ENCODE peak calls at places on chromosomes 4 and X, in six cellular contexts. T, C, A, Z, P and V are unnamed samples.

GRCh38 chr4:45120163-45120562 is 393.8 kb upstream of the GNPDA2 start:
- DNase-seq in P (no peak), C (no peak), Z (no peak), A (no peak), T (no peak), V (no peak)

GRCh38 chrX:41922694-41923171 is 621 bp downstream of the CASK start:
- DNase-seq in T (no peak), C (peak; percentile 11), Z (peak; percentile 38), P (no peak), A (no peak), V (no peak)

GRCh38 chr4:15674926-15675325 is 6.7 kb upstream of the FAM200B start:
- DNase-seq in T (no peak), C (no peak), A (no peak), P (no peak), Z (no peak), V (no peak)

GRCh38 chr4:81757706-81758105 is 286.0 kb upstream of the RASGEF1B start:
- DNase-seq in Z (no peak), C (no peak), P (no peak), T (no peak), A (no peak), V (no peak)

GRCh38 chr4:74659576-74660411 is 134.5 kb downstream of the BTC start:
- DNase-seq in C (peak; percentile 5), A (no peak), T (peak; percentile 93), P (no peak), Z (no peak), V (peak; percentile 95)

GRCh38 chr4:78293841-78294301 is 236.7 kb downstream of the FRAS1 start:
- DNase-seq in C (peak; percentile 11), Z (no peak), A (no peak), P (no peak), T (peak; percentile 94), V (peak; percentile 48)

GRCh38 chrX:148930330-148930729 is 429.9 kb downstream of the AFF2 start:
- DNase-seq in Z (no peak), T (no peak), A (no peak), P (no peak), C (no peak), V (no peak)

GRCh38 chr4:65202473-65203264 is 467.6 kb downstream of the EPHA5 start:
- DNase-seq in P (no peak), A (no peak), T (no peak), Z (no peak), C (no peak), V (no peak)

GRCh38 chr4:1874207-1874606 is 3.0 kb downstream of the NSD2 start:
- DNase-seq in A (no peak), C (no peak), P (no peak), T (no peak), Z (no peak), V (no peak)

GRCh38 chrX:103329991-103330390 is at the start of gene TCEAL7:
- DNase-seq in A (no peak), Z (peak; percentile 39), P (peak; percentile 79), C (no peak), T (no peak), V (no peak)

GRCh38 chr4:40956726-40957255 is 207.0 kb downstream of the NSUN7 start:
- DNase-seq in A (no peak), Z (no peak), T (no peak), P (no peak), C (no peak), V (no peak)

GRCh38 chrX:121457096-121457495 is 409.7 kb downstream of the GLUD2 start:
- DNase-seq in P (no peak), A (no peak), Z (no peak), T (no peak), C (no peak), V (no peak)

GRCh38 chr4:86118696-86119095 is 241.2 kb downstream of the MAPK10 start:
- DNase-seq in C (no peak), P (no peak), T (no peak), Z (no peak), A (no peak), V (no peak)

GRCh38 chr4:126778348-126778747 is 854.4 kb upstream of the INTU start:
- DNase-seq in Z (no peak), P (no peak), C (no peak), T (peak; percentile 45), A (no peak), V (no peak)

GRCh38 chr4:41301137-41301536 is 44.4 kb downstream of the UCHL1 start:
- DNase-seq in A (no peak), Z (no peak), T (no peak), C (no peak), P (no peak), V (no peak)

GRCh38 chr4:172707622-172708021 is 461.0 kb upstream of the GALNT7 start:
- DNase-seq in Z (no peak), A (no peak), C (no peak), P (no peak), T (no peak), V (no peak)

GRCh38 chr4:617644-618330 is 7.6 kb upstream of the PDE6B start:
- DNase-seq in T (no peak), C (no peak), P (no peak), Z (no peak), A (no peak), V (no peak)

GRCh38 chr4:182975806-182976205 is 58.6 kb upstream of the DCTD start:
- DNase-seq in C (no peak), P (no peak), T (peak; percentile 90), Z (no peak), A (no peak), V (peak; percentile 29)

GRCh38 chrX:153488231-153488914 is 6.4 kb upstream of the BGN start:
- DNase-seq in C (no peak), A (peak; percentile 44), Z (peak; percentile 71), T (peak; percentile 49), P (no peak), V (no peak)

GRCh38 chrX:150018931-150019331 is 80.6 kb upstream of the EOLA2 start:
- DNase-seq in Z (no peak), T (no peak), P (no peak), A (no peak), C (no peak), V (peak; percentile 67)

GRCh38 chrX:69185886-69186285 is 20.6 kb upstream of the PJA1 start:
- DNase-seq in C (no peak), Z (no peak), A (no peak), T (no peak), P (no peak), V (no peak)

GRCh38 chrX:116384406-116384805 is 52.0 kb upstream of the SLC6A14 start:
- DNase-seq in T (no peak), A (no peak), C (no peak), Z (no peak), P (no peak), V (no peak)

GRCh38 chr4:153725811-153726154 is 34.0 kb downstream of the RNF175 start:
- DNase-seq in P (no peak), A (no peak), Z (no peak), T (no peak), C (no peak), V (no peak)

GRCh38 chrX:12080265-12080664 is 58.0 kb upstream of the FRMPD4 start:
- DNase-seq in P (no peak), Z (no peak), T (peak; percentile 31), C (no peak), A (no peak), V (peak; percentile 7)

GRCh38 chr4:26343041-26343403 is 22.2 kb downstream of the RBPJ start:
- DNase-seq in T (no peak), C (no peak), A (no peak), Z (no peak), P (no peak), V (no peak)

GRCh38 chrX:10106801-10107200 is 50.0 kb upstream of the CLCN4 start:
- DNase-seq in P (no peak), C (no peak), A (no peak), Z (no peak), T (no peak), V (no peak)

DNA sequence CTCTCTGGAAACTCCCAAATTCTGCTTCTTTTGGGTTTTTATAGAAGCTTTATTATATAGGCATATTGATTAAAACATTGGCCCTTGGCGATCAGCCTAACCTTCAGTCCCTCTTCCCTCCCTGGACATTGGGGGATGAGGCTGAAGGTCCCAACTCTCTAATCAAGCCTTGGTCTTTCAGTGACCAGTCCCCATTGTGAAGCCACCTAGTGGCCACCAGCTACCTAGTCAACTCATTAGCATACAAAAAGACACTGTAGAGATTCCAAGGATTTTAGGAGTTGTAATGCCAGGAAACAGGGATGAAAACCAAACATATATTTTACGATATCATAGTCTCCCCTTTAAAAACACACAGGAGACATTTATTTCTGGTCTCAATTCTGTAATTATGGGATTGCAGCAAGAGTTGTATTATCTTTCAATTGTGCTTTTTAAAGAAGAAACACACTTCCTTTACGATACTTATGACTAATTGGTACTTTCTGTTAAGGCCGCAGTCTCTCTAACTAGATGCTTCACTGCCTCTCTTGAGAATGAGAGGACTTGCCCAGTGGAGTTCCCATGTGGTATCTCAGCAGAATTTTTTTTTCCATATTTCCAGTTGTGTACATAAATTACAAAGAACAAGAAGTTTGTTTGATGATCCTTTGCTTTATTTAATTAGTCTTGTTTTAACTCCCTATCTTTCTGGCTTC is 58.2 kb downstream of the WDR17 start:
- DNase-seq in C (no peak), Z (peak; percentile 21), P (no peak), A (peak; percentile 26), T (no peak), V (no peak)
- TF ChIP-seq CTCF in C (peak; percentile 9), Z (peak; percentile 37), P (peak; percentile 26), A (no peak), T (peak; percentile 82), V (peak; percentile 53)

GRCh38 chr4:121381148-121381462 is 287 bp upstream of the QRFPR start:
- DNase-seq in T (no peak), Z (no peak), C (no peak), A (no peak), P (no peak), V (no peak)
- H3K4me3 ChIP-seq in T (peak overlapping the region; percentile 52), Z (peak overlapping the region; percentile 53), C (no peak overlapping the region), A (peak overlapping the region; percentile 39), P (peak overlapping the region; percentile 35), V (no peak overlapping the region)

DNA sequence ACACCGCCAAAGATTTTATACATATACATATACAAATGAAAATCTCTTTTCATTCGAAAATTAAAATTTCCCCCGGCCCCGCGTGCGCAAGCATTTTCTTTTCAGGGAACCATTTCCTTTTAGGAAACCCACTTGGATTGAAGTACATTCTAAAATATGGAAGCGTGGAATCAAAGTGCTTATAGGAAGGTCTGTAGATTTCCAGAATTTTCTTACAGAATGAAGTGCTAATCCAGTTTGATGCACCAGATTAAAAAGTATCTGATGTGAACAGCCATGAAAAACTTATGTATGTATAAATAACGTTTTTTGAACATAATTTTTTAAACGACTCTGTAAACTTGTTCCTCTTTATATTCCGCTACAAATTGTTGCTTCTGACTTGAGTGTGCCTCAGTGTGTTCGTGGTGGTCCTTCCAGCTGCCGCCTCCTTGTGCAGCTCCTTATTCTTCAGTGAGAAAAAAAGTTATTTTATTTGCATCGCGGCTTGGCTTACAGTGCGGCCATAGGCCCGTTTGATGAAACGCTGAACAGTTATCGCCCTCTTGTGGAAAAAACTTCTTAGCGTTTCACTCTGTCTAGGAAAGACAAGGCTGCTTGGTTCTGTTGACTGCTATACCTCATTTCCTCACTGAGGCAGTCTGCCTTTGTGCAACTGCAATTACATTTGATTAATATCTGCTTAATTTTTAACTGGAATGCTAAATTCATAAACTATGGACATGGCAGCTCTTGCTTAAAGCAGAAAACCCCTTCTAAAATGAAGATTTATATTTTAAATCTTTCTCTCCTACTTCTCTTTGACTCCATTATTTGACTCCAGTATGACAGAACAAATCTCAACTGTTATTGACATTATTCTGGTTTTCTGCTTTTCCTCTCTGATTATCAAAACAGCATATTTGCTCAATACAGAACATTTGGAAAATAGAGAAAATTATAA is 4.7 kb upstream of the NKX6-1 start:
- DNase-seq in A (no peak), P (no peak), C (peak; percentile 30), T (peak; percentile 68), Z (no peak), V (peak; percentile 21)
- H3K27me3 ChIP-seq in A (peaks cover 97% of the 10 kb centered on the region), P (peaks cover 58% of the 10 kb centered on the region), C (peaks cover 50% of the 10 kb centered on the region), T (peaks cover 41% of the 10 kb centered on the region), Z (peaks cover 48% of the 10 kb centered on the region), V (peaks cover 53% of the 10 kb centered on the region)

GRCh38 chrX:74536142-74537010 is 78.0 kb downstream of the RLIM start:
- DNase-seq in Z (peak; percentile 88), P (peak; percentile 96), T (peak; percentile 53), A (peak; percentile 64), C (peak; percentile 58), V (peak; percentile 71)
- TF ChIP-seq CTCF in Z (peak; percentile 14), P (peak; percentile 50), T (peak; percentile 54), A (peak; percentile 36), C (peak; percentile 36), V (peak; percentile 48)